ENCODE peak calls at places on chromosome 10, in eight cellular contexts. G, C, U, I, P, L, R and V are unnamed samples.

GRCh38 chr10:71294856-71295255 is 24.2 kb upstream of the SLC29A3 start:
- DNase-seq in U (no peak), G (no peak), L (no peak), I (no peak), C (no peak), P (no peak), R (no peak), V (no peak)

GRCh38 chr10:51422311-51423120 is 276.9 kb downstream of the CSTF2T start:
- DNase-seq in C (peak), I (peak), P (peak), L (peak), G (peak), U (peak), R (peak), V (peak)

GRCh38 chr10:22515009-22515408 is 169.7 kb downstream of the SPAG6 start:
- DNase-seq in R (no peak), P (no peak), G (no peak), I (no peak), L (no peak), C (no peak), U (no peak), V (no peak)

GRCh38 chr10:80321183-80321582 is 31.7 kb upstream of the MAT1A start:
- DNase-seq in L (no peak), I (no peak), P (no peak), R (no peak), U (no peak), G (no peak), C (no peak), V (no peak)

GRCh38 chr10:66678521-66678920 is 247.3 kb upstream of the LRRTM3 start:
- DNase-seq in G (no peak), I (no peak), C (no peak), P (no peak), U (no peak), L (no peak), R (no peak), V (no peak)

GRCh38 chr10:43257210-43258031 is 9.4 kb downstream of the RASGEF1A start:
- DNase-seq in R (no peak), G (peak), P (no peak), I (no peak), C (no peak), L (no peak), U (no peak), V (no peak)

GRCh38 chr10:69014171-69014570 is 25.6 kb downstream of the KIFBP start:
- DNase-seq in R (no peak), C (no peak), L (peak), I (no peak), U (no peak), G (no peak), P (no peak), V (no peak)

GRCh38 chr10:14971867-14972448 is 12.8 kb downstream of the MEIG1 start:
- DNase-seq in G (no peak), U (peak), I (peak), R (no peak), L (peak), P (no peak), C (no peak), V (peak)

GRCh38 chr10:35040761-35041501 is 49.2 kb downstream of the CUL2 start:
- DNase-seq in G (no peak), P (no peak), R (no peak), L (peak), I (peak), U (no peak), C (peak), V (no peak)

GRCh38 chr10:14477408-14477710 is 146.6 kb upstream of the FRMD4A start:
- DNase-seq in P (no peak), U (no peak), R (no peak), I (no peak), G (no peak), L (no peak), C (no peak), V (no peak)

GRCh38 chr10:89327803-89328441 is at the start of gene IFIT3:
- DNase-seq in P (peak), L (peak), U (peak), R (peak), C (peak), I (no peak), G (peak), V (peak)

GRCh38 chr10:33497338-33497737 is 162.9 kb upstream of the NRP1 start:
- DNase-seq in C (no peak), U (no peak), P (no peak), L (no peak), R (no peak), I (no peak), G (no peak), V (no peak)

GRCh38 chr10:89213191-89213808 is 6.2 kb upstream of the CH25H start:
- DNase-seq in G (peak), U (peak), L (peak), P (no peak), C (no peak), I (no peak), R (peak), V (peak)

GRCh38 chr10:317219-317868 is 182.1 kb downstream of the ZMYND11 start:
- DNase-seq in P (peak), U (no peak), C (no peak), I (no peak), L (no peak), R (no peak), G (no peak), V (no peak)

GRCh38 chr10:52563361-52563760 is 209.2 kb downstream of the MBL2 start:
- DNase-seq in R (no peak), I (no peak), L (no peak), U (no peak), G (no peak), C (no peak), P (no peak), V (no peak)

DNA sequence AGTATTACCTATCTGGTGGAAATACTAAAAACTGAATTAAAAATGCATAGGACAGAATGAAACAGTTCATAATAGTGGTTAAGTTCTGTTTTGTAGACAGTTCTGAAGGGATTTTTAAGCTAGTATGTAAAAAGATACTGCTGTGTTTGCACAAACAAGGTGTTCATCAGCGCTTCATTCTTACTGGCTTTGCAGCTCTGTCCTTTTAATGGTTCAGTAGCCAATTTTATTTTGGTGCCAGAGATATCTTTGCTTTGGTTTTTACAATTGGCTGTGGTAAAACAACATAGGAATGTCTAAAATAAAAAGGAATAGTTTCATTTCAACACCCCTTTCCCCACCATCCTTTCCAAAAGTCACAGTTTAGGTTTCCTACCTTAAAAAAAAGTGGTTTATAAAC is 33.0 kb downstream of the STAM start:
- DNase-seq in G (no peak), I (no peak), L (no peak), P (no peak), C (no peak), U (no peak), R (no peak), V (no peak)
- TF ChIP-seq MAX in G (no peak), I (no peak), L (no peak), P (no peak), C (no peak), U (no peak), R (no peak), V (no peak)

GRCh38 chr10:3853547-3853989 is 68.6 kb upstream of the KLF6 start:
- DNase-seq in L (no peak), G (no peak), R (no peak), P (no peak), I (no peak), C (no peak), U (no peak), V (no peak)

GRCh38 chr10:3848768-3849643 is 64.0 kb upstream of the KLF6 start:
- DNase-seq in P (no peak), G (no peak), R (no peak), U (no peak), I (no peak), L (peak), C (no peak), V (no peak)

GRCh38 chr10:3850999-3851937 is 66.3 kb upstream of the KLF6 start:
- DNase-seq in C (peak), I (no peak), P (peak), U (no peak), R (peak), L (peak), G (no peak), V (peak)

GRCh38 chr10:3853016-3853415 is 68.0 kb upstream of the KLF6 start:
- DNase-seq in G (no peak), P (no peak), I (no peak), L (no peak), U (no peak), R (no peak), C (no peak), V (no peak)

GRCh38 chr10:3852147-3852904 is 67.3 kb upstream of the KLF6 start:
- DNase-seq in R (peak), L (peak), I (no peak), C (peak), P (peak), G (no peak), U (peak), V (peak)
- H3K4me2 ChIP-seq in R (peak), L (peak), I (no peak), C (peak), P (peak), G (peak), U (peak), V (peak)

DNA sequence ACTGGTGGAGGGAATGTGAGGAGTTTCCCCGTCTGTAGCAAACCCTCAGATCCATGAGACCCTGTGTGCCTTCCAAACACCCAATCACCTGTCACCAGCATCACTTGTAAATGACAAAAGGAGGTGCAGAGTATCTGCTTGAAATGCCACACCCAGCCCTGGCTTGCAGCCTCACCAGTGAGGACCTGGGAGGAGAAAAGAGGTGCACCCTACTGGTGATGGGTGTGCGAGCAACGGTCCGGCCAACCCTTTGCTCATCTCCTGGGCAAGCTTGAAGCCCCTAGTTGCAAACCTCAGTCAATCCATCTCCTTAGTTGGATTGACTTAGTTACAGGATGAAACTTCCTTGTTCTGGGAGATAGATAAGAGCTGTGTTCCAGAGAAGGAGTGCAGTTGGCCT is 62.4 kb upstream of the WAPL start:
- DNase-seq in C (no peak), U (peak), G (no peak), P (no peak), I (peak), L (no peak), R (peak), V (peak)
- TF ChIP-seq MAX in C (no peak), U (no peak), G (no peak), P (no peak), I (no peak), L (no peak), R (no peak), V (no peak)

DNA sequence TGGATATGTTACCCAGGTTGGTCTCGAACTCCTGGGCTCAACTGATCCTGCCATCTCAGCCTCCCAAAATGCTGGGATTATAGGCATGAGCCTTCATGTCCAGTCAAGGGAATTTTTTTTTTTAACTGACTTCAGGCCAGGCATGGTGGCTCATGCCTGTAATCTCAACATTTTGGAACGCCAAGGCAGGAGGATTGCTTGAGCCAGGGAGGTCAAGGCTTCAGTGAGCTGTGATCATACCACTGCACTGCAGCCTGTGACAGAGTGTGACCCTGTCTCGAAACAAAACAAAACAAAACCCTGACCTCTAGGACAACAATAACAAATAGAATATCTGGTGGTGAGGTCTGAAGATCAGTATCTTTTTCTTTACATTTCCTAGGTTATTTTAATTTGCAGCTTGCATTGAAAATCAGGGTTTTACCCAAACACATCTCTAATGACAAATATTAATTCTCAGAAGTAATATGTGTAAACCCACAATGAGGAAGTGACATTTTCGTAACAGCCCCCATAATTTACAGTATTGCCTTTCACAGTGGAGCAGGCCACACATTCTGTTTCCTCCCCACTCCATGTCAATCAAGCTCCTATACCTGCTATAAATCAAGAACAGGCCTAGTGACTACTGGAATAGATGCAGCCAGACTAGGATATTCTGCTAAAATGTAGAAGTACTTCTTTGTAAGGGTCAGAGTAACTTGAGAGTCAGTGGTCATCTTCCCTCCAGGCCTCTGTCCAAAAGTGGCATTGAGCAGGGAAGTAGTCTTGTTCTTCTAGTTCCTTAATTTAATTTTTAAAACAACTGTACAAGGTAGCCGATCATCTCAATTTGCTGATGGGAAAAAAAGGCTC is 43.3 kb upstream of the ECHDC3 start:
- DNase-seq in P (peak), U (no peak), L (no peak), G (no peak), I (no peak), R (peak), C (no peak), V (no peak)
- H3K4me2 ChIP-seq in P (peak), U (no peak), L (no peak), G (no peak), I (no peak), R (peak), C (no peak), V (no peak)